ENCODE peak calls at places on chromosomes 5 and 9, in five cellular contexts. V is A172; F is stimulated activated CD8-positive, alpha-beta memory T cell treated with anti-CD3 and anti-CD28 coated beads, Interleukin-4, amount 100 ng/mL, for 1 hour; B is skeletal muscle cell; T is fibroblast of pulmonary artery. H is an unnamed sample.

GRCh38 chr5:77876862-77877502 is 100.8 kb upstream of the TBCA start:
- DNase-seq in V (no peak), F (no peak), B (no peak), T (no peak), H (no peak)

GRCh38 chr9:111586378-111586777 is 13.1 kb downstream of the PTGR1 start:
- DNase-seq in V (no peak), F (no peak), B (no peak), T (no peak), H (no peak)

GRCh38 chr5:157548513-157549282 is 26.9 kb downstream of the ADAM19 start:
- DNase-seq in V (peak), F (no peak), B (peak), T (peak), H (no peak)

GRCh38 chr5:41754857-41755256 is 115.4 kb downstream of the OXCT1 start:
- DNase-seq in V (no peak), F (no peak), B (no peak), T (no peak), H (no peak)

GRCh38 chr9:99237356-99237755 is 15.3 kb downstream of the SEC61B start:
- DNase-seq in V (no peak), F (no peak), B (no peak), T (no peak), H (no peak)

GRCh38 chr9:93903886-93904648 is 51.1 kb downstream of the BARX1 start:
- DNase-seq in V (no peak), F (no peak), B (no peak), T (no peak), H (no peak)

GRCh38 chr5:33843579-33843978 is 48.2 kb downstream of the ADAMTS12 start:
- DNase-seq in V (peak), F (no peak), B (no peak), T (peak), H (no peak)

GRCh38 chr9:136209786-136210185 is 4.9 kb upstream of the LHX3 start:
- DNase-seq in V (no peak), F (no peak), B (no peak), T (no peak), H (no peak)

GRCh38 chr9:82991684-82992083 is 71.3 kb downstream of the RASEF start:
- DNase-seq in V (no peak), F (no peak), B (no peak), T (no peak), H (no peak)

GRCh38 chr9:123282343-123283047 is 14.1 kb upstream of the STRBP start:
- DNase-seq in V (peak), F (no peak), B (no peak), T (peak), H (no peak)

GRCh38 chr5:102713682-102714231 is 41.3 kb upstream of the PAM start:
- DNase-seq in V (no peak), F (no peak), B (no peak), T (peak), H (no peak)

GRCh38 chr9:114271556-114272510 is 51.1 kb upstream of the ORM1 start:
- DNase-seq in V (no peak), F (no peak), B (no peak), T (peak), H (peak)

GRCh38 chr9:224540-225520 is 10.2 kb downstream of the DOCK8 start:
- DNase-seq in V (peak), F (no peak), B (no peak), T (peak), H (no peak)

GRCh38 chr9:93043122-93043521 is 15.4 kb upstream of the SUSD3 start:
- DNase-seq in V (no peak), F (no peak), B (no peak), T (no peak), H (peak)

GRCh38 chr5:64339776-64340175 is 166.0 kb upstream of the RGS7BP start:
- DNase-seq in V (no peak), F (no peak), B (no peak), T (no peak), H (no peak)

GRCh38 chr5:29720954-29721353 is 1472.5 kb upstream of the CDH6 start:
- DNase-seq in V (no peak), F (no peak), B (no peak), T (no peak), H (no peak)

GRCh38 chr5:36759117-36759516 is 117.5 kb upstream of the NIPBL start:
- DNase-seq in V (no peak), F (no peak), B (no peak), T (no peak), H (no peak)

GRCh38 chr5:140725799-140726471 is 25.7 kb downstream of the ZMAT2 start:
- DNase-seq in V (peak), F (peak), B (peak), T (peak), H (no peak)

H was measured in AML-193.